ENCODE peak calls at places on chromosomes 7 and 10, in nine cellular contexts. U, O, J, K, Y, W, L, M and Q are unnamed samples. For H3K4me1, the result is how much of the 10 kb centered on the place peaks cover.

GRCh38 chr10:47336387-47337134 is 11.6 kb upstream of the RBP3 start:
- DNase-seq in U (peak), O (no peak), J (no peak), K (no peak), Y (no peak), W (no peak), L (no peak), M (no peak), Q (no peak)

GRCh38 chr7:87179180-87179579 is 26.9 kb downstream of the DMTF1 start:
- DNase-seq in U (no peak), O (no peak), J (no peak), K (no peak), Y (no peak), W (no peak), L (no peak), M (no peak), Q (no peak)

GRCh38 chr7:133873631-133874030 is 253.5 kb upstream of the LRGUK start:
- DNase-seq in U (peak), O (no peak), J (no peak), K (no peak), Y (no peak), W (no peak), L (no peak), M (no peak), Q (no peak)

GRCh38 chr10:15141136-15142067 is 27.1 kb downstream of the NMT2 start:
- DNase-seq in U (no peak), O (no peak), J (no peak), K (no peak), Y (peak), W (peak), L (no peak), M (no peak), Q (no peak)

GRCh38 chr10:33137356-33138007 is 179.5 kb upstream of the ITGB1 start:
- DNase-seq in U (no peak), O (no peak), J (no peak), K (no peak), Y (no peak), W (no peak), L (no peak), M (no peak), Q (no peak)

GRCh38 chr10:56360583-56360966 is 484 bp downstream of the ZWINT start:
- DNase-seq in U (no peak), O (no peak), J (no peak), K (no peak), Y (no peak), W (peak), L (no peak), M (no peak), Q (no peak)

GRCh38 chr7:87038993-87039716 is 20.3 kb downstream of the ELAPOR2 start:
- DNase-seq in U (no peak), O (no peak), J (no peak), K (no peak), Y (no peak), W (no peak), L (no peak), M (no peak), Q (no peak)

GRCh38 chr7:45259966-45260646 is 102.5 kb downstream of the RAMP3 start:
- DNase-seq in U (peak), O (peak), J (peak), K (peak), Y (peak), W (peak), L (peak), M (no peak), Q (peak)

GRCh38 chr7:28954446-28954845 is 3.7 kb downstream of the TRIL start:
- DNase-seq in U (peak), O (no peak), J (no peak), K (no peak), Y (no peak), W (no peak), L (no peak), M (no peak), Q (no peak)

GRCh38 chr10:50358411-50358810 is 107.1 kb upstream of the ASAH2 start:
- DNase-seq in U (no peak), O (no peak), J (no peak), K (no peak), Y (no peak), W (no peak), L (no peak), M (no peak), Q (no peak)

GRCh38 chr10:78992333-78992732 is 76.4 kb upstream of the ZMIZ1 start:
- DNase-seq in U (no peak), O (no peak), J (no peak), K (no peak), Y (no peak), W (no peak), L (no peak), M (no peak), Q (no peak)

GRCh38 chr7:1639071-1639470 is 31.0 kb upstream of the ELFN1 start:
- DNase-seq in U (no peak), O (no peak), J (no peak), K (no peak), Y (no peak), W (no peak), L (no peak), M (no peak), Q (no peak)

GRCh38 chr10:117674641-117675040 is 132.1 kb downstream of the EMX2 start:
- DNase-seq in U (no peak), O (no peak), J (no peak), K (no peak), Y (no peak), W (no peak), L (no peak), M (no peak), Q (no peak)

GRCh38 chr10:103125323-103126267 is 67.5 kb downstream of the NT5C2 start:
- DNase-seq in U (no peak), O (no peak), J (no peak), K (no peak), Y (no peak), W (no peak), L (no peak), M (no peak), Q (no peak)

GRCh38 chr7:19747740-19748339 is 25.6 kb downstream of the TMEM196 start:
- DNase-seq in U (peak), O (peak), J (no peak), K (peak), Y (peak), W (peak), L (peak), M (no peak), Q (peak)

GRCh38 chr7:104982773-104983619 is 31.0 kb upstream of the KMT2E start:
- DNase-seq in U (no peak), O (no peak), J (no peak), K (no peak), Y (no peak), W (no peak), L (no peak), M (no peak), Q (no peak)

GRCh38 chr7:70711441-70711840 is 420.5 kb upstream of the GALNT17 start:
- DNase-seq in U (no peak), O (no peak), J (no peak), K (peak), Y (no peak), W (no peak), L (no peak), M (no peak), Q (no peak)

GRCh38 chr10:71383972-71384687 is 12.6 kb upstream of the CDH23 start:
- DNase-seq in U (peak), O (peak), J (peak), K (peak), Y (peak), W (peak), L (peak), M (peak), Q (peak)

GRCh38 chr7:44273681-44274622 is 51.4 kb downstream of the CAMK2B start:
- DNase-seq in U (no peak), O (no peak), J (no peak), K (no peak), Y (no peak), W (no peak), L (no peak), M (no peak), Q (no peak)

GRCh38 chr7:112937651-112938390 is 147.6 kb upstream of the TMEM168 start:
- DNase-seq in U (peak), O (peak), J (no peak), K (no peak), Y (no peak), W (peak), L (no peak), M (no peak), Q (no peak)

GRCh38 chr10:133401981-133402725 is 8.2 kb downstream of the MTG1 start:
- DNase-seq in U (no peak), O (no peak), J (no peak), K (no peak), Y (no peak), W (no peak), L (no peak), M (peak), Q (no peak)

GRCh38 chr10:9608592-9608991 is 1409.1 kb upstream of the CELF2 start:
- DNase-seq in U (peak), O (peak), J (no peak), K (peak), Y (no peak), W (peak), L (no peak), M (no peak), Q (peak)

GRCh38 chr7:153657182-153657800 is 394.9 kb upstream of the DPP6 start:
- DNase-seq in U (no peak), O (no peak), J (no peak), K (peak), Y (no peak), W (no peak), L (no peak), M (no peak), Q (no peak)

GRCh38 chr10:21528452-21529235 is 3.2 kb upstream of the SKIDA1 start:
- DNase-seq in U (peak), O (no peak), J (no peak), K (no peak), Y (no peak), W (no peak), L (peak), M (no peak), Q (no peak)

GRCh38 chr10:35635576-35635975 is 6.5 kb downstream of the FZD8 start:
- DNase-seq in U (peak), O (peak), J (no peak), K (peak), Y (peak), W (peak), L (peak), M (no peak), Q (peak)

GRCh38 chr10:62817120-62817762 is 1.1 kb upstream of the EGR2 start:
- DNase-seq in U (no peak), O (peak), J (peak), K (peak), Y (no peak), W (peak), L (peak), M (peak), Q (peak)

GRCh38 chr7:1668486-1668931 is 1.6 kb upstream of the ELFN1 start:
- DNase-seq in U (no peak), O (no peak), J (no peak), K (peak), Y (no peak), W (no peak), L (peak), M (no peak), Q (peak)

GRCh38 chr10:71512794-71513379 is 116.2 kb downstream of the CDH23 start:
- DNase-seq in U (no peak), O (no peak), J (no peak), K (peak), Y (peak), W (peak), L (no peak), M (no peak), Q (peak)

GRCh38 chr10:88232029-88232895 is 350.9 kb downstream of the RNLS start:
- DNase-seq in U (peak), O (no peak), J (no peak), K (no peak), Y (no peak), W (no peak), L (no peak), M (peak), Q (no peak)

GRCh38 chr10:13983035-13983434 is 347.7 kb downstream of the FRMD4A start:
- DNase-seq in U (no peak), O (no peak), J (no peak), K (no peak), Y (no peak), W (no peak), L (no peak), M (no peak), Q (no peak)

GRCh38 chr7:92641921-92642511 is 51.8 kb upstream of the FAM133B start:
- DNase-seq in U (peak), O (peak), J (peak), K (no peak), Y (no peak), W (peak), L (peak), M (no peak), Q (no peak)

GRCh38 chr10:32938554-32939061 is 19.4 kb downstream of the ITGB1 start:
- DNase-seq in U (peak), O (peak), J (no peak), K (peak), Y (peak), W (peak), L (peak), M (no peak), Q (peak)

GRCh38 chr10:36574212-36574611 is 551.2 kb upstream of the ANKRD30A start:
- DNase-seq in U (no peak), O (peak), J (no peak), K (no peak), Y (no peak), W (no peak), L (no peak), M (no peak), Q (no peak)

GRCh38 chr10:98323221-98324164 is 55.5 kb upstream of the LOXL4 start:
- DNase-seq in U (peak), O (peak), J (no peak), K (peak), Y (peak), W (peak), L (peak), M (peak), Q (peak)

GRCh38 chr7:130288829-130289228 is 4.1 kb upstream of the CPA4 start:
- DNase-seq in U (no peak), O (no peak), J (no peak), K (no peak), Y (peak), W (no peak), L (no peak), M (no peak), Q (no peak)

GRCh38 chr7:4154882-4155281 is 527.2 kb upstream of the FOXK1 start:
- DNase-seq in U (no peak), O (no peak), J (no peak), K (no peak), Y (no peak), W (no peak), L (no peak), M (no peak), Q (no peak)

DNA sequence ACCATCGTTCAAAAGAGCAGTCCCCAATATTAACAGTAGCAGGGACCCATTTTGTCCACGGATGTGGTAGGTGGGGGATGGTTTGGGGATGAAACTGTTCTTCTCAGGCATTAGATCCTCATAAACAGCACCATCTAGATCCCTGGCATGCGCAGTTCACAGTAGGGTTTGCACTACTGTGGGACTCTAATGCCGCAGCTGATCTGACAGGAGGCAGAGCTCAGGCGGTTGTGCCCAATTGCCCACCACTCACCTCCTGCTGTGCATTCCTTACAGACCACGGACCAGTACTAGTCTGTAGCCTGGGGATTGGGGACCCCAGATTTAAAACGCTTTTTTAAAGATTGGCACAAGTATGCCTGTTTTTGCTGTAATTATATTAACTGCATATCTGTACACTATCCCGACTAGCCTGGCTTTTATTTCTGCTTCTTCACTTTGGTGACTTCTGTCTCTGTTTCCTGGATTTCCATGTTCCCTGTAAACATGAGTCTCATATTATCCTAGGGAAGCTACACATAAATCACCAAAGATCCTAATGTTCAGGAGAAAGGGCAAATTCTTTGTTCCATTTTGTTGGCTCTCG is 163.3 kb upstream of the AKR1E2 start:
- DNase-seq in U (no peak), O (peak), J (no peak), K (no peak), Y (no peak), W (peak), L (peak), M (peak), Q (no peak)
- H3K4me1 ChIP-seq in U (under half), O (half or more), J (under half), K (under half), Y (under half), W (under half), L (half or more), M (under half), Q (under half)

DNA sequence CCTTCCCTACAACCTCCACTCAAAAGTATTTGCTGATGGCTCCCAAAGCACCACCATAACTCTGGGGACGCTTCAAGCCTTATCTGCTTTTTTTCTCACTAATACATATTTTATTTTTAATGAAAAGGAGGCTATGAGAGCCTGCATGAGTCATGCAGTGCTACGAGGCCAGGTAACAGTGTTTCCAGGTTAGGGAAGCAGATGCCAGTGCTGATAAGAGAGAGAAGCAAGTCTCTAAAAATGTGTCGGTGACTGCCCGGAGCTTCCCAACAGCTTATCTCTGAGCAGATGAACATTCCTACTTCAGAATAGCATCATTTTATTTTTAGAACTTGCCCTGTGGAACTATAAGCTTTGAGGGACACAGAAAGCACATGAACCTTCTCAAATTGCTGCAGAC is 931.5 kb downstream of the CCSER2 start:
- DNase-seq in U (no peak), O (no peak), J (no peak), K (no peak), Y (no peak), W (peak), L (no peak), M (no peak), Q (no peak)
- H3K4me1 ChIP-seq in U (under half), O (under half), J (under half), K (under half), Y (under half), W (under half), L (under half), M (under half), Q (under half)

GRCh38 chr10:59891919-59892318 is 14.4 kb downstream of the CCDC6 start:
- DNase-seq in U (no peak), O (no peak), J (no peak), K (no peak), Y (no peak), W (no peak), L (no peak), M (no peak), Q (no peak)
- H3K4me1 ChIP-seq in U (under half), O (under half), J (under half), K (under half), Y (under half), W (under half), L (under half), M (half or more), Q (under half)

DNA sequence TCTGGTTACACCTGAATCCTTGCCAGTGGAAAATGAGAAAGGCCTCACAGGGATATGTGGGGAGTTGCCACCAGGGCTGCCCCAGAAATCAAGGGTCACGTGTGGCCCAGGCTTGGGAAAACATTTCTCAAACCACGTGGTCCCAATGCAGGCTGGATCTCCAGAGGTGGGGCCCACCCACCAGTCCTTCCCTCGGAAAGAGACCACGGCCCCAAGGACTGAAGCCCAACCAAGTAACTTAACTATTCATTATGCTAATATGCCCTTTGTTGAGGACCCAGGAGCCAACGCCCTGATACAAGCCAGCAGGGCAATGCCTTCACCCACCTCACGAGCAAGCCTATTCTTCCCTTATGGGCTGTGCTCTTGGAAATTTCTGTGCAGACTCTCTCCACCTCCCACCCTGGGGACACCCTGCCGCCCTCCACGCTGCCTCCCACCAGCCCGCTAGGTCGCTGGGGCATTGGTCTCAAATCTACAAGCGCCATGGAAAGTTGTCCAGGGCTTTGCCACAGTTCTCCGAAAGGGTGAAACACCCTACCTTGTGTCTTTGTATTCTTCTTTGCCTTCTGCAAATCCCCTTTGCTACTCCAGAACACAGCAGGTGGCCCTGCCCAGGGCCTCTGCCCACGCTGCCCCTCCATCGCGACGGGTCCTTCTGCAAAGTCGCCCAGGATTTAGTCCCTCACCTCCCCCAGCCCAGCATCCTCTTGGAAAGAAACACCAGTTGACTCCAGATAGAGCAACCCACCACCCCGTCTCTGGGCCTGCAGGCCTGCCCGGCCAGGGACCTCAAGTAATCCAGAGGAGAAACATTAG is 8.8 kb downstream of the TNS3 start:
- DNase-seq in U (no peak), O (no peak), J (no peak), K (no peak), Y (peak), W (no peak), L (peak), M (no peak), Q (no peak)
- H3K4me1 ChIP-seq in U (half or more), O (half or more), J (under half), K (under half), Y (half or more), W (under half), L (half or more), M (half or more), Q (half or more)

GRCh38 chr10:132099701-132100481 is 34.1 kb downstream of the JAKMIP3 start:
- DNase-seq in U (no peak), O (no peak), J (no peak), K (no peak), Y (no peak), W (no peak), L (no peak), M (no peak), Q (no peak)

GRCh38 chr10:132096863-132097478 is 31.2 kb downstream of the JAKMIP3 start:
- DNase-seq in U (no peak), O (no peak), J (no peak), K (no peak), Y (no peak), W (no peak), L (no peak), M (no peak), Q (peak)

GRCh38 chr10:132098539-132099421 is 33.0 kb downstream of the JAKMIP3 start:
- DNase-seq in U (no peak), O (no peak), J (no peak), K (no peak), Y (peak), W (no peak), L (no peak), M (no peak), Q (peak)

GRCh38 chr10:132096223-132096622 is 30.5 kb downstream of the JAKMIP3 start:
- DNase-seq in U (no peak), O (no peak), J (no peak), K (no peak), Y (peak), W (no peak), L (peak), M (no peak), Q (peak)

GRCh38 chr10:132097609-132098377 is 32.0 kb downstream of the JAKMIP3 start:
- DNase-seq in U (no peak), O (no peak), J (no peak), K (no peak), Y (no peak), W (no peak), L (no peak), M (no peak), Q (no peak)
- H3K4me1 ChIP-seq in U (under half), O (under half), J (under half), K (under half), Y (under half), W (under half), L (half or more), M (under half), Q (under half)

GRCh38 chr10:129844191-129844590 is 119.9 kb downstream of the EBF3 start:
- DNase-seq in U (no peak), O (no peak), J (no peak), K (no peak), Y (no peak), W (no peak), L (no peak), M (no peak), Q (no peak)

GRCh38 chr10:129843702-129844101 is 120.4 kb downstream of the EBF3 start:
- DNase-seq in U (no peak), O (no peak), J (no peak), K (no peak), Y (no peak), W (no peak), L (no peak), M (no peak), Q (no peak)

GRCh38 chr10:129841590-129841989 is 122.5 kb downstream of the EBF3 start:
- DNase-seq in U (no peak), O (no peak), J (no peak), K (no peak), Y (no peak), W (no peak), L (no peak), M (no peak), Q (no peak)

GRCh38 chr10:129842031-129842430 is 122.0 kb downstream of the EBF3 start:
- DNase-seq in U (no peak), O (no peak), J (no peak), K (no peak), Y (no peak), W (no peak), L (no peak), M (no peak), Q (no peak)

GRCh38 chr10:129843131-129843541 is 120.9 kb downstream of the EBF3 start:
- DNase-seq in U (no peak), O (no peak), J (no peak), K (no peak), Y (no peak), W (no peak), L (no peak), M (no peak), Q (no peak)
- H3K4me1 ChIP-seq in U (under half), O (under half), J (under half), K (under half), Y (under half), W (under half), L (under half), M (under half), Q (under half)